ENCODE peak calls at places on chromosome X, in six cellular contexts. One of them, this sample, is unnamed.

GRCh38 chrX:94053575-94053974 is 379.6 kb downstream of the FAM133A start:
- DNase-seq in uterus: no peak
- DNase-seq in stomach: no peak
- DNase-seq in heart left ventricle: no peak
- DNase-seq in A549: no peak
- DNase-seq in endothelial cell of umbilical vein: no peak
- DNase-seq in this sample: no peak

GRCh38 chrX:106903856-106904528 is 851 bp upstream of the RIPPLY1 start:
- DNase-seq in uterus: no peak
- DNase-seq in stomach: no peak
- DNase-seq in heart left ventricle: no peak
- DNase-seq in A549: no peak
- DNase-seq in endothelial cell of umbilical vein: no peak
- DNase-seq in this sample: no peak

GRCh38 chrX:23341452-23341851 is 6.8 kb downstream of the PTCHD1 start:
- DNase-seq in uterus: no peak
- DNase-seq in stomach: no peak
- DNase-seq in heart left ventricle: no peak
- DNase-seq in A549: no peak
- DNase-seq in endothelial cell of umbilical vein: no peak
- DNase-seq in this sample: no peak

GRCh38 chrX:63686878-63687714 is 97.9 kb downstream of the ARHGEF9 start:
- DNase-seq in uterus: no peak
- DNase-seq in stomach: no peak
- DNase-seq in heart left ventricle: no peak
- DNase-seq in A549: peak
- DNase-seq in endothelial cell of umbilical vein: peak
- DNase-seq in this sample: no peak

GRCh38 chrX:6227445-6227820 is 1.2 kb downstream of the NLGN4X start:
- DNase-seq in uterus: no peak
- DNase-seq in stomach: no peak
- DNase-seq in heart left ventricle: no peak
- DNase-seq in A549: no peak
- DNase-seq in endothelial cell of umbilical vein: no peak
- DNase-seq in this sample: no peak

GRCh38 chrX:141341341-141341740 is 99.0 kb upstream of the SPANXC start:
- DNase-seq in uterus: no peak
- DNase-seq in stomach: no peak
- DNase-seq in heart left ventricle: no peak
- DNase-seq in A549: peak
- DNase-seq in endothelial cell of umbilical vein: peak
- DNase-seq in this sample: no peak

GRCh38 chrX:67604979-67605703 is 61.3 kb downstream of the AR start:
- DNase-seq in uterus: no peak
- DNase-seq in stomach: no peak
- DNase-seq in heart left ventricle: no peak
- DNase-seq in A549: peak
- DNase-seq in endothelial cell of umbilical vein: peak
- DNase-seq in this sample: no peak

GRCh38 chrX:31572396-31572795 is 500.6 kb upstream of the FTHL17 start:
- DNase-seq in uterus: no peak
- DNase-seq in stomach: no peak
- DNase-seq in heart left ventricle: no peak
- DNase-seq in A549: no peak
- DNase-seq in endothelial cell of umbilical vein: no peak
- DNase-seq in this sample: no peak

GRCh38 chrX:46311581-46312120 is 233.6 kb downstream of the ZNF674 start:
- DNase-seq in uterus: no peak
- DNase-seq in stomach: no peak
- DNase-seq in heart left ventricle: no peak
- DNase-seq in A549: no peak
- DNase-seq in endothelial cell of umbilical vein: no peak
- DNase-seq in this sample: no peak

GRCh38 chrX:154541896-154542722 is 4.5 kb downstream of the G6PD start:
- DNase-seq in uterus: peak
- DNase-seq in stomach: peak
- DNase-seq in heart left ventricle: peak
- DNase-seq in A549: peak
- DNase-seq in endothelial cell of umbilical vein: peak
- DNase-seq in this sample: no peak

GRCh38 chrX:6363193-6363592 is 134.5 kb upstream of the NLGN4X start:
- DNase-seq in uterus: no peak
- DNase-seq in stomach: no peak
- DNase-seq in heart left ventricle: no peak
- DNase-seq in A549: no peak
- DNase-seq in endothelial cell of umbilical vein: no peak
- DNase-seq in this sample: no peak

GRCh38 chrX:33138677-33139249 is 72.6 kb downstream of the DMD start:
- DNase-seq in uterus: no peak
- DNase-seq in stomach: no peak
- DNase-seq in heart left ventricle: no peak
- DNase-seq in A549: peak
- DNase-seq in endothelial cell of umbilical vein: no peak
- DNase-seq in this sample: no peak

GRCh38 chrX:108420481-108420880 is 17.7 kb downstream of the COL4A6 start:
- DNase-seq in uterus: no peak
- DNase-seq in stomach: no peak
- DNase-seq in heart left ventricle: no peak
- DNase-seq in A549: no peak
- DNase-seq in endothelial cell of umbilical vein: no peak
- DNase-seq in this sample: no peak

GRCh38 chrX:11446331-11446730 is 153.1 kb downstream of the AMELX start:
- DNase-seq in uterus: no peak
- DNase-seq in stomach: no peak
- DNase-seq in heart left ventricle: no peak
- DNase-seq in A549: no peak
- DNase-seq in endothelial cell of umbilical vein: no peak
- DNase-seq in this sample: no peak

GRCh38 chrX:103878466-103879151 is 46.6 kb upstream of the RAB9B start:
- DNase-seq in uterus: no peak
- DNase-seq in stomach: no peak
- DNase-seq in heart left ventricle: no peak
- DNase-seq in A549: peak
- DNase-seq in endothelial cell of umbilical vein: peak
- DNase-seq in this sample: no peak

GRCh38 chrX:151750511-151750910 is 16.0 kb downstream of the CNGA2 start:
- DNase-seq in uterus: no peak
- DNase-seq in stomach: no peak
- DNase-seq in heart left ventricle: no peak
- DNase-seq in A549: no peak
- DNase-seq in endothelial cell of umbilical vein: no peak
- DNase-seq in this sample: no peak

GRCh38 chrX:28756647-28757046 is 169.4 kb downstream of the IL1RAPL1 start:
- DNase-seq in uterus: no peak
- DNase-seq in stomach: no peak
- DNase-seq in heart left ventricle: no peak
- DNase-seq in A549: no peak
- DNase-seq in endothelial cell of umbilical vein: no peak
- DNase-seq in this sample: no peak

GRCh38 chrX:54473993-54474859 is 21.8 kb downstream of the FGD1 start:
- DNase-seq in uterus: no peak
- DNase-seq in stomach: no peak
- DNase-seq in heart left ventricle: no peak
- DNase-seq in A549: no peak
- DNase-seq in endothelial cell of umbilical vein: no peak
- DNase-seq in this sample: no peak

GRCh38 chrX:44071847-44072545 is 98.8 kb upstream of the NDP start:
- DNase-seq in uterus: no peak
- DNase-seq in stomach: no peak
- DNase-seq in heart left ventricle: no peak
- DNase-seq in A549: peak
- DNase-seq in endothelial cell of umbilical vein: no peak
- DNase-seq in this sample: no peak

GRCh38 chrX:18574591-18574990 is 97.3 kb downstream of the RS1 start:
- DNase-seq in uterus: peak
- DNase-seq in stomach: no peak
- DNase-seq in heart left ventricle: no peak
- DNase-seq in A549: peak
- DNase-seq in endothelial cell of umbilical vein: peak
- DNase-seq in this sample: no peak

GRCh38 chrX:64842492-64842891 is 133.8 kb downstream of the ZC4H2 start:
- DNase-seq in uterus: no peak
- DNase-seq in stomach: no peak
- DNase-seq in heart left ventricle: no peak
- DNase-seq in A549: no peak
- DNase-seq in endothelial cell of umbilical vein: no peak
- DNase-seq in this sample: no peak

GRCh38 chrX:7115557-7115956 is 32.0 kb upstream of the STS start:
- DNase-seq in uterus: peak
- DNase-seq in stomach: no peak
- DNase-seq in heart left ventricle: no peak
- DNase-seq in A549: no peak
- DNase-seq in endothelial cell of umbilical vein: no peak
- DNase-seq in this sample: no peak

GRCh38 chrX:104370089-104370488 is 115.4 kb upstream of the ESX1 start:
- DNase-seq in uterus: no peak
- DNase-seq in stomach: no peak
- DNase-seq in heart left ventricle: no peak
- DNase-seq in A549: peak
- DNase-seq in endothelial cell of umbilical vein: no peak
- DNase-seq in this sample: peak

GRCh38 chrX:123626962-123627361 is 105.9 kb downstream of the THOC2 start:
- DNase-seq in uterus: no peak
- DNase-seq in stomach: no peak
- DNase-seq in heart left ventricle: no peak
- DNase-seq in A549: no peak
- DNase-seq in endothelial cell of umbilical vein: no peak
- DNase-seq in this sample: no peak

DNA sequence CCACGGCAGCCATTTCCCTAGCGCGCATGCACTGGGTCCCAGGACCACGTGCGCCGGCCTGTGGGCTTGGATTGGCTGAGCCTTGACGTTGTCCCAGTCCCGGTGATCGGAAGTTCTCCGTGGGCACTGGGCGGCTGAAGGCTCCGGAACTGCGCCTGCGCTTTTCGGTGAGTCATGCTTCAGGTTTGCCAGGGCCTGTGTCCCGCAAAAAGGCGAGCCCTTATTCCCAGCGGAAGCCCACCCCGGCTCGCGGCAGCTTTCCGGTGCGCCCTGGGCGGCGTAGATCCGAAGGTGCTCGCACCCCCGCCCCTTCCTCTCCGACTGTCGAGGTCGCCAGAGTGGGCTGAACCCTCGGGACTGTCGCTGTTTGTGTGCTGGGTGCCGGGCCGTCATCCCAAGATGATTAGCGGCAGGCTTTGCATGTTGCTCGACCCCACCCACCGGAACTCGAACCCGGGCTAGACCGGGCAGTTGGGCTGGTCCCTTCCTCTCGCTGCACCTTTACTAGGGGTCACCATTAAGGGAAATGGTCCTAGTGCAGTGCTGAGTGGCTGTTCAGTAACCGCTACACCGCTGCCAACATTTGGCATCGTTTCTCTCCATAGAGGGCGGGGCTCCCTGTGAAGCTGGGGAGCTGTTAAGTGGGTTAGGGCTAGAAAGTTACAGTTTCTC is at the start of gene TCEANC:
- DNase-seq in uterus: peak
- DNase-seq in stomach: peak
- DNase-seq in heart left ventricle: peak
- DNase-seq in A549: peak
- DNase-seq in endothelial cell of umbilical vein: peak
- DNase-seq in this sample: peak
- TF ChIP-seq POLR2A in uterus: peak
- TF ChIP-seq POLR2A in stomach: peak
- TF ChIP-seq POLR2A in heart left ventricle: peak
- TF ChIP-seq POLR2A in A549: peak
- TF ChIP-seq POLR2A in endothelial cell of umbilical vein: peak
- TF ChIP-seq POLR2A in this sample: peak

GRCh38 chrX:130118941-130119640 is 8.8 kb upstream of the ELF4 start:
- DNase-seq in uterus: peak
- DNase-seq in stomach: no peak
- DNase-seq in heart left ventricle: no peak
- DNase-seq in A549: no peak
- DNase-seq in endothelial cell of umbilical vein: no peak
- DNase-seq in this sample: no peak

GRCh38 chrX:130120321-130120731 is 10.0 kb upstream of the ELF4 start:
- DNase-seq in uterus: no peak
- DNase-seq in stomach: no peak
- DNase-seq in heart left ventricle: peak
- DNase-seq in A549: no peak
- DNase-seq in endothelial cell of umbilical vein: peak
- DNase-seq in this sample: no peak

GRCh38 chrX:130118396-130118795 is 8.1 kb upstream of the ELF4 start:
- DNase-seq in uterus: peak
- DNase-seq in stomach: no peak
- DNase-seq in heart left ventricle: no peak
- DNase-seq in A549: peak
- DNase-seq in endothelial cell of umbilical vein: peak
- DNase-seq in this sample: no peak

GRCh38 chrX:130121505-130121800 is 11.2 kb upstream of the ELF4 start:
- DNase-seq in uterus: no peak
- DNase-seq in stomach: no peak
- DNase-seq in heart left ventricle: no peak
- DNase-seq in A549: no peak
- DNase-seq in endothelial cell of umbilical vein: no peak
- DNase-seq in this sample: no peak

GRCh38 chrX:130120746-130121504 is 10.6 kb upstream of the ELF4 start:
- DNase-seq in uterus: peak
- DNase-seq in stomach: peak
- DNase-seq in heart left ventricle: peak
- DNase-seq in A549: peak
- DNase-seq in endothelial cell of umbilical vein: peak
- DNase-seq in this sample: peak
- TF ChIP-seq POLR2A in uterus: peak
- TF ChIP-seq POLR2A in stomach: no peak
- TF ChIP-seq POLR2A in heart left ventricle: no peak
- TF ChIP-seq POLR2A in A549: no peak
- TF ChIP-seq POLR2A in endothelial cell of umbilical vein: peak
- TF ChIP-seq POLR2A in this sample: peak

GRCh38 chrX:132488819-132489255 is at the start of gene MBNL3:
- DNase-seq in uterus: no peak
- DNase-seq in stomach: peak
- DNase-seq in heart left ventricle: peak
- DNase-seq in A549: peak
- DNase-seq in endothelial cell of umbilical vein: peak
- DNase-seq in this sample: peak
- TF ChIP-seq POLR2A in uterus: no peak
- TF ChIP-seq POLR2A in stomach: no peak
- TF ChIP-seq POLR2A in heart left ventricle: no peak
- TF ChIP-seq POLR2A in A549: no peak
- TF ChIP-seq POLR2A in endothelial cell of umbilical vein: no peak
- TF ChIP-seq POLR2A in this sample: no peak

DNA sequence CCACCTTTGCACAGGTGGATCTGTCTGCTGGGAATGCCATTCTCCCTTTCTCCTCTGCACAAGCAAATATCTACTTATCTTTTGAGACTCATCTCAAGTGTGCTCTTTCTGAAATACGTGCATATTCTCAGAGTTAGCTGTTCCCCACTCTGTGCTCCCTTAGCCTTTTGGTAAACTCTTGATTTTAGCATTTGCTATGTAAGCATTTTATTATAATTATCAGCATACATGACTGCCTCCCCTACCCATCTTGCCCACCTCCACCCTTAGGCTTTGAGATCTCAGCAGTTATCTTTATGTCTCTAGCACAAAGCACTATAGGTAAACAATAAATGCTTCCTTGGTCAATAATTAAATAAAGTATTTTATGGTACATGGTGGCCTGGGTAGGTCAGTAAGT is 11.5 kb downstream of the DRP2 start:
- DNase-seq in uterus: no peak
- DNase-seq in stomach: no peak
- DNase-seq in heart left ventricle: no peak
- DNase-seq in A549: no peak
- DNase-seq in endothelial cell of umbilical vein: no peak
- DNase-seq in this sample: no peak
- TF ChIP-seq POLR2A in uterus: no peak
- TF ChIP-seq POLR2A in stomach: no peak
- TF ChIP-seq POLR2A in heart left ventricle: no peak
- TF ChIP-seq POLR2A in A549: no peak
- TF ChIP-seq POLR2A in endothelial cell of umbilical vein: no peak
- TF ChIP-seq POLR2A in this sample: no peak

GRCh38 chrX:118974088-118974907 is at the start of gene LONRF3:
- DNase-seq in uterus: peak
- DNase-seq in stomach: peak
- DNase-seq in heart left ventricle: peak
- DNase-seq in A549: peak
- DNase-seq in endothelial cell of umbilical vein: peak
- DNase-seq in this sample: peak
- TF ChIP-seq POLR2A in uterus: peak
- TF ChIP-seq POLR2A in stomach: no peak
- TF ChIP-seq POLR2A in heart left ventricle: peak
- TF ChIP-seq POLR2A in A549: peak
- TF ChIP-seq POLR2A in endothelial cell of umbilical vein: no peak
- TF ChIP-seq POLR2A in this sample: peak

This sample was measured in prostate gland.